ENCODE peak calls at places on chromosomes 11 and 22, in six cellular contexts. I is CD8-positive, alpha-beta T cell; D is GM20000; G is sigmoid colon; O is dorsolateral prefrontal cortex; Q is heart left ventricle. Y is an unnamed sample.

GRCh38 chr22:27097481-27097880 is 440.1 kb downstream of the MIAT start:
- DNase-seq in D (no peak), O (no peak), G (no peak), I (no peak), Q (no peak), Y (no peak)

GRCh38 chr22:48415535-48415934 is 1412.1 kb downstream of the BRD1 start:
- DNase-seq in O (no peak), I (no peak), D (no peak), G (no peak), Q (no peak), Y (no peak)

GRCh38 chr11:114607753-114608459 is 12.3 kb upstream of the NXPE4 start:
- DNase-seq in Q (no peak), I (no peak), G (no peak), D (no peak), O (no peak), Y (no peak)

GRCh38 chr22:31346733-31347250 is 646 bp upstream of the PATZ1 start:
- DNase-seq in I (peak; percentile 31), G (peak; percentile 74), Q (peak; percentile 56), D (peak; percentile 81), O (peak; percentile 68), Y (peak; percentile 88)

GRCh38 chr11:133834399-133835257 is 10.7 kb downstream of the SPATA19 start:
- DNase-seq in D (no peak), O (no peak), Q (no peak), I (no peak), G (no peak), Y (no peak)

GRCh38 chr11:86816251-86816726 is 15.9 kb downstream of the PRSS23 start:
- DNase-seq in I (no peak), O (no peak), G (no peak), Q (no peak), D (no peak), Y (no peak)

GRCh38 chr11:3014314-3014938 is 22.3 kb upstream of the NAP1L4 start:
- DNase-seq in G (no peak), D (no peak), Q (no peak), I (peak; percentile 76), O (peak; percentile 45), Y (no peak)

GRCh38 chr22:40721266-40721665 is 42.0 kb downstream of the MCHR1 start:
- DNase-seq in G (no peak), D (no peak), O (no peak), I (no peak), Q (no peak), Y (no peak)

GRCh38 chr22:45977551-45978274 is 751 bp upstream of the WNT7B start:
- DNase-seq in O (no peak), D (no peak), G (no peak), I (no peak), Q (no peak), Y (no peak)

GRCh38 chr11:113296447-113297205 is 17.8 kb upstream of the TTC12 start:
- DNase-seq in D (no peak), O (no peak), G (no peak), Q (no peak), I (no peak), Y (no peak)

GRCh38 chr11:58524232-58525036 is 16.5 kb upstream of the OR5B21 start:
- DNase-seq in Q (peak; percentile 51), I (peak; percentile 40), G (peak; percentile 82), D (peak; percentile 53), O (no peak), Y (peak; percentile 35)

GRCh38 chr22:50684986-50685385 is 12.4 kb downstream of the SHANK3 start:
- DNase-seq in G (no peak), D (peak; percentile 11), O (no peak), I (no peak), Q (no peak), Y (no peak)

GRCh38 chr22:44450503-44450902 is 47.5 kb downstream of the RTL6 start:
- DNase-seq in O (no peak), I (no peak), G (no peak), D (no peak), Q (no peak), Y (no peak)

GRCh38 chr11:9143726-9144125 is 52.3 kb upstream of the SCUBE2 start:
- DNase-seq in G (no peak), I (no peak), Q (no peak), D (no peak), O (no peak), Y (no peak)

GRCh38 chr11:57566035-57566504 is 1.4 kb downstream of the UBE2L6 start:
- DNase-seq in I (no peak), G (no peak), O (no peak), Q (no peak), D (peak; percentile 78), Y (peak; percentile 70)

GRCh38 chr11:2780850-2781412 is 81.1 kb upstream of the KCNQ1OT1 start:
- DNase-seq in I (no peak), Q (no peak), D (no peak), O (no peak), G (no peak), Y (no peak)

GRCh38 chr22:18965526-18966421 is 29.7 kb upstream of the PRODH start:
- DNase-seq in I (no peak), D (no peak), Q (no peak), O (peak; percentile 39), G (peak; percentile 56), Y (no peak)

GRCh38 chr11:1916132-1916985 is 3.1 kb upstream of the TNNT3 start:
- DNase-seq in G (no peak), D (peak; percentile 69), Q (peak; percentile 28), I (no peak), O (no peak), Y (peak; percentile 75)

GRCh38 chr11:93131709-93132108 is 66.1 kb downstream of the SLC36A4 start:
- DNase-seq in I (no peak), D (no peak), Q (no peak), G (no peak), O (no peak), Y (no peak)
- TF ChIP-seq CTCF in I (no peak), D (no peak), Q (no peak), G (no peak), O (no peak), Y (no peak)

GRCh38 chr11:66891849-66892660 is 35.2 kb downstream of the LRFN4 start:
- DNase-seq in G (no peak), O (no peak), D (peak; percentile 88), I (no peak), Q (no peak), Y (peak; percentile 90)
- TF ChIP-seq CTCF in G (no peak), O (no peak), D (no peak), I (no peak), Q (no peak), Y (no peak)

GRCh38 chr22:37905534-37906363 is at the start of gene MICALL1:
- DNase-seq in O (no peak), Q (peak; percentile 81), D (peak; percentile 99), G (peak; percentile 87), I (peak; percentile 57), Y (peak; percentile 96)
- TF ChIP-seq CTCF in O (no peak), Q (peak; percentile 40), D (peak; percentile 68), G (no peak), I (no peak), Y (peak; percentile 71)

GRCh38 chr11:103110406-103110805 is 1.2 kb downstream of the DYNC2H1 start:
- DNase-seq in O (no peak), D (no peak), I (no peak), G (no peak), Q (no peak), Y (no peak)
- TF ChIP-seq CTCF in O (no peak), D (no peak), I (no peak), G (no peak), Q (no peak), Y (no peak)

GRCh38 chr22:17792289-17792688 is 18.0 kb upstream of the BID start:
- DNase-seq in O (no peak), I (no peak), D (no peak), Q (no peak), G (no peak), Y (peak; percentile 64)
- TF ChIP-seq CTCF in O (no peak), I (no peak), D (no peak), Q (no peak), G (no peak), Y (no peak)

DNA sequence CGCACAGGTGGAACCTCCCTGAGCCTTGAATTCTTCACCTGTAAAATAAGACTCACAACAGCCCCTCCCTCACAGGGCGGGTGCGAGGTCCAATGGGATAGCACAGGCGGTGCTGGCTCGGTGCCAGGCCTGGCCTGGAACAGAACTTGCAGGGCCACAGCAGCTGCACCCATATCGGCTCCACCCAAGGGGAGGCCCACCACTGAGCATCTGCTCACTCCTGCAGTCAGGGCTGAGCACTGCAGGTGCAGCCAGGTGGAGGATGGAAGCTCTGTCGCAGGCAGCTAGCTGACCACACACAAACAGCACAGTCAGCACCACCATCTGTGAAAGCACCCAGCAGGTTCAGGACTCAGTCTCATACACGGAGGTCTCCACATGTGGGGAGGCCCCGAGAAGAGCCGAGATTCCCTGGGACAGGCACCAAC is 19.6 kb downstream of the VPS37C start:
- DNase-seq in O (no peak), D (no peak), G (peak; percentile 66), Q (no peak), I (no peak), Y (no peak)
- TF ChIP-seq CTCF in O (no peak), D (no peak), G (no peak), Q (no peak), I (no peak), Y (no peak)

GRCh38 chr11:126188332-126189108 is 22.9 kb downstream of the RPUSD4 start:
- DNase-seq in D (peak; percentile 70), G (no peak), Q (no peak), I (no peak), O (no peak), Y (peak; percentile 76)

GRCh38 chr11:126186031-126186698 is 25.3 kb downstream of the RPUSD4 start:
- DNase-seq in G (no peak), I (no peak), Q (peak; percentile 38), O (no peak), D (no peak), Y (no peak)

GRCh38 chr11:126189109-126189929 is 22.1 kb downstream of the RPUSD4 start:
- DNase-seq in G (no peak), D (peak; percentile 74), Q (no peak), I (no peak), O (no peak), Y (peak; percentile 82)

GRCh38 chr11:126185200-126186030 is 26.0 kb downstream of the RPUSD4 start:
- DNase-seq in Q (no peak), D (no peak), I (no peak), G (no peak), O (no peak), Y (no peak)

GRCh38 chr11:126186708-126187481 is 24.6 kb downstream of the RPUSD4 start:
- DNase-seq in I (no peak), O (no peak), G (no peak), D (no peak), Q (no peak), Y (no peak)
- TF ChIP-seq CTCF in I (no peak), O (no peak), G (no peak), D (no peak), Q (no peak), Y (no peak)

GRCh38 chr11:130451261-130452019 is 3.0 kb downstream of the ADAMTS15 start:
- DNase-seq in I (no peak), O (no peak), D (no peak), Q (peak; percentile 63), G (no peak), Y (no peak)

GRCh38 chr11:130449246-130449990 is 973 bp downstream of the ADAMTS15 start:
- DNase-seq in Q (no peak), D (no peak), I (no peak), O (no peak), G (no peak), Y (no peak)

GRCh38 chr11:130448416-130449068 is at the start of gene ADAMTS15:
- DNase-seq in Q (peak; percentile 87), O (no peak), G (peak; percentile 91), I (no peak), D (peak; percentile 65), Y (peak; percentile 73)

GRCh38 chr11:130448039-130448415 is 418 bp upstream of the ADAMTS15 start:
- DNase-seq in G (no peak), I (no peak), D (no peak), Q (no peak), O (no peak), Y (no peak)

GRCh38 chr11:130449996-130450419 is 1.6 kb downstream of the ADAMTS15 start:
- DNase-seq in I (no peak), Q (peak; percentile 85), G (peak; percentile 92), D (no peak), O (no peak), Y (no peak)
- TF ChIP-seq CTCF in I (no peak), Q (peak; percentile 73), G (peak; percentile 35), D (no peak), O (peak; percentile 32), Y (no peak)

Y was measured in GM13976.